ENCODE peak calls at places on chromosomes 5 and 9, in ten cellular contexts. Z, N, S, V, I, D, A, K, L and G are unnamed samples.

GRCh38 chr5:96111080-96111756 is 149.6 kb upstream of the ELL2 start:
- DNase-seq in L (no peak), D (no peak), Z (no peak), V (no peak), S (no peak), K (no peak), N (no peak), A (no peak), I (no peak), G (no peak)

GRCh38 chr5:142925795-142926194 is 155.6 kb downstream of the ARHGAP26 start:
- DNase-seq in A (no peak), D (no peak), V (no peak), S (no peak), K (no peak), I (no peak), L (no peak), N (no peak), Z (no peak), G (no peak)

GRCh38 chr5:169213479-169213878 is 87.5 kb downstream of the SLIT3 start:
- DNase-seq in L (no peak), K (no peak), N (no peak), V (peak), D (no peak), A (no peak), Z (no peak), I (no peak), S (no peak), G (no peak)

GRCh38 chr9:36993933-36994764 is 39.9 kb downstream of the PAX5 start:
- DNase-seq in D (peak), L (no peak), S (no peak), N (no peak), V (no peak), K (no peak), A (peak), Z (no peak), I (peak), G (no peak)

GRCh38 chr9:134566936-134567335 is 74.7 kb upstream of the COL5A1 start:
- DNase-seq in D (no peak), S (no peak), Z (no peak), N (peak), K (no peak), I (no peak), A (no peak), L (peak), V (peak), G (peak)

GRCh38 chr5:134524219-134524825 is 1.1 kb upstream of the JADE2 start:
- DNase-seq in A (peak), V (no peak), S (peak), Z (no peak), D (peak), I (peak), N (peak), L (peak), K (peak), G (peak)

GRCh38 chr5:53425598-53426516 is 54.6 kb upstream of the FST start:
- DNase-seq in N (no peak), Z (peak), K (peak), L (peak), V (no peak), A (peak), I (no peak), S (peak), D (no peak), G (no peak)

GRCh38 chr5:158511454-158511853 is 588.3 kb downstream of the EBF1 start:
- DNase-seq in S (no peak), Z (no peak), N (no peak), D (no peak), L (no peak), V (no peak), K (no peak), A (peak), I (peak), G (no peak)

GRCh38 chr5:153891394-153891793 is 147.3 kb downstream of the FAM114A2 start:
- DNase-seq in Z (no peak), S (no peak), L (no peak), K (no peak), V (no peak), D (no peak), N (no peak), A (no peak), I (no peak), G (peak)

GRCh38 chr5:131848662-131849061 is 51.8 kb upstream of the FNIP1 start:
- DNase-seq in S (no peak), N (no peak), I (no peak), V (no peak), K (no peak), L (no peak), Z (no peak), D (no peak), A (no peak), G (no peak)

GRCh38 chr9:18010492-18010891 is 431.6 kb downstream of the SH3GL2 start:
- DNase-seq in Z (no peak), S (no peak), L (no peak), I (no peak), A (no peak), K (no peak), V (no peak), N (no peak), D (no peak), G (no peak)

GRCh38 chr5:68528877-68529276 is 313.3 kb downstream of the PIK3R1 start:
- DNase-seq in N (no peak), Z (no peak), K (no peak), L (no peak), S (no peak), V (no peak), A (no peak), D (no peak), I (no peak), G (no peak)

GRCh38 chr9:106888992-106889631 is 26.1 kb downstream of the ZNF462 start:
- DNase-seq in N (no peak), I (no peak), D (no peak), L (no peak), K (no peak), V (no peak), Z (no peak), A (no peak), S (peak), G (no peak)

GRCh38 chr5:181205735-181206401 is 872 bp upstream of the TRIM7 start:
- DNase-seq in Z (no peak), N (peak), I (no peak), V (no peak), L (no peak), S (no peak), K (no peak), A (no peak), D (no peak), G (no peak)

GRCh38 chr5:142839711-142840441 is 69.7 kb downstream of the ARHGAP26 start:
- DNase-seq in S (no peak), I (no peak), V (no peak), Z (no peak), L (no peak), D (no peak), A (peak), N (peak), K (no peak), G (peak)

GRCh38 chr5:80192507-80193241 is 63.2 kb downstream of the SERINC5 start:
- DNase-seq in K (no peak), V (no peak), A (no peak), D (no peak), N (peak), S (no peak), L (no peak), I (no peak), Z (no peak), G (no peak)

GRCh38 chr5:128854931-128855330 is 110.4 kb upstream of the SLC27A6 start:
- DNase-seq in L (no peak), Z (no peak), S (no peak), I (no peak), V (no peak), D (no peak), A (no peak), K (no peak), N (no peak), G (no peak)

GRCh38 chr5:179802207-179802883 is 4.3 kb downstream of the MGAT4B start:
- DNase-seq in N (peak), I (no peak), D (no peak), K (no peak), L (no peak), Z (no peak), S (no peak), V (no peak), A (no peak), G (no peak)

GRCh38 chr9:4812872-4813271 is 20.1 kb downstream of the RCL1 start:
- DNase-seq in D (no peak), N (no peak), I (no peak), V (no peak), L (no peak), Z (no peak), S (no peak), K (peak), A (no peak), G (no peak)

GRCh38 chr5:106876665-106877194 is 794.0 kb downstream of the EFNA5 start:
- DNase-seq in Z (no peak), I (no peak), D (no peak), K (peak), A (no peak), S (peak), V (no peak), L (peak), N (no peak), G (no peak)

GRCh38 chr5:5665225-5666075 is 243.0 kb downstream of the ICE1 start:
- DNase-seq in N (no peak), I (no peak), A (no peak), S (no peak), D (no peak), V (no peak), L (no peak), K (no peak), Z (peak), G (peak)

GRCh38 chr5:174816858-174817257 is 92.5 kb downstream of the MSX2 start:
- DNase-seq in L (no peak), V (no peak), K (no peak), S (peak), A (no peak), I (no peak), D (no peak), Z (no peak), N (no peak), G (no peak)

GRCh38 chr5:54676466-54676865 is 158.9 kb downstream of the SNX18 start:
- DNase-seq in D (no peak), S (no peak), A (no peak), N (no peak), V (peak), L (no peak), K (no peak), Z (no peak), I (no peak), G (no peak)

GRCh38 chr5:159657766-159658165 is 258.5 kb upstream of the ADRA1B start:
- DNase-seq in A (no peak), I (no peak), S (no peak), V (peak), L (no peak), K (no peak), D (no peak), Z (no peak), N (no peak), G (no peak)

GRCh38 chr5:141914154-141914743 is 9.4 kb upstream of the DELE1 start:
- DNase-seq in Z (no peak), K (peak), D (peak), L (peak), N (peak), V (no peak), I (peak), A (peak), S (peak), G (no peak)

GRCh38 chr5:148684528-148684927 is 30.2 kb upstream of the HTR4 start:
- DNase-seq in L (no peak), I (no peak), A (no peak), Z (no peak), S (no peak), V (no peak), D (no peak), K (no peak), N (no peak), G (no peak)

GRCh38 chr9:91379461-91379860 is 17.7 kb upstream of the AUH start:
- DNase-seq in L (no peak), I (no peak), N (no peak), K (no peak), D (no peak), V (no peak), A (no peak), Z (no peak), S (no peak), G (no peak)

GRCh38 chr9:69573666-69574456 is 98.3 kb downstream of the APBA1 start:
- DNase-seq in A (no peak), S (no peak), D (no peak), L (no peak), V (no peak), N (no peak), Z (no peak), I (no peak), K (no peak), G (no peak)

GRCh38 chr5:170636206-170636605 is 132.4 kb downstream of the KCNIP1 start:
- DNase-seq in N (peak), L (no peak), V (no peak), S (no peak), A (no peak), Z (no peak), D (no peak), I (no peak), K (no peak), G (no peak)

GRCh38 chr5:132825165-132825823 is 5.2 kb downstream of the SHROOM1 start:
- DNase-seq in V (no peak), D (no peak), S (peak), N (no peak), L (peak), K (no peak), Z (no peak), A (no peak), I (no peak), G (no peak)

GRCh38 chr9:116232425-116233159 is 79.0 kb downstream of the PAPPA start:
- DNase-seq in A (no peak), V (no peak), L (no peak), Z (no peak), N (no peak), D (no peak), S (no peak), I (no peak), K (no peak), G (peak)

GRCh38 chr9:99296375-99296951 is 74.4 kb downstream of the SEC61B start:
- DNase-seq in K (peak), V (no peak), L (no peak), A (no peak), S (peak), I (peak), Z (no peak), D (no peak), N (peak), G (peak)

GRCh38 chr5:17182966-17183365 is 34.5 kb upstream of the BASP1 start:
- DNase-seq in N (no peak), A (no peak), L (no peak), V (no peak), I (no peak), Z (no peak), K (no peak), D (no peak), S (no peak), G (no peak)

GRCh38 chr5:98847054-98847453 is 73.6 kb downstream of the RGMB start:
- DNase-seq in S (no peak), L (no peak), I (no peak), K (no peak), N (no peak), D (no peak), Z (no peak), A (no peak), V (no peak), G (no peak)

GRCh38 chr5:118208031-118208453 is 780.3 kb downstream of the DTWD2 start:
- DNase-seq in L (no peak), Z (no peak), N (no peak), A (no peak), V (no peak), D (no peak), K (no peak), I (no peak), S (no peak), G (no peak)

GRCh38 chr5:66151491-66151890 is 7.4 kb downstream of the SREK1 start:
- DNase-seq in I (no peak), Z (no peak), N (no peak), S (no peak), D (no peak), A (no peak), V (no peak), K (no peak), L (no peak), G (no peak)

GRCh38 chr9:93576296-93577044 is at the start of gene PHF2:
- DNase-seq in D (peak), V (no peak), S (peak), N (no peak), I (peak), A (no peak), K (no peak), Z (no peak), L (no peak), G (peak)

GRCh38 chr9:137032893-137033292 is 1.0 kb upstream of the FUT7 start:
- DNase-seq in N (peak), I (no peak), D (no peak), A (no peak), V (no peak), S (no peak), Z (no peak), K (peak), L (no peak), G (no peak)

GRCh38 chr9:137035937-137036336 is 4.0 kb upstream of the FUT7 start:
- DNase-seq in L (no peak), K (no peak), D (no peak), A (no peak), I (no peak), V (no peak), Z (no peak), S (no peak), N (no peak), G (no peak)

GRCh38 chr9:137034039-137034708 is 2.3 kb upstream of the FUT7 start:
- DNase-seq in V (no peak), A (peak), K (peak), S (no peak), I (no peak), L (no peak), Z (no peak), N (no peak), D (no peak), G (no peak)

GRCh38 chr9:137035507-137035834 is 3.6 kb upstream of the FUT7 start:
- DNase-seq in L (no peak), V (no peak), K (no peak), Z (no peak), I (no peak), D (no peak), S (peak), N (no peak), A (no peak), G (no peak)

GRCh38 chr9:137034709-137035506 is 3.0 kb upstream of the FUT7 start:
- DNase-seq in A (peak), I (peak), L (peak), Z (peak), S (peak), V (no peak), D (peak), N (peak), K (peak), G (no peak)
- TF ChIP-seq POLR2AphosphoS5 in A (no peak), I (no peak), L (no peak), Z (peak), S (no peak), V (no peak), D (no peak), N (no peak), K (peak), G (peak)

DNA sequence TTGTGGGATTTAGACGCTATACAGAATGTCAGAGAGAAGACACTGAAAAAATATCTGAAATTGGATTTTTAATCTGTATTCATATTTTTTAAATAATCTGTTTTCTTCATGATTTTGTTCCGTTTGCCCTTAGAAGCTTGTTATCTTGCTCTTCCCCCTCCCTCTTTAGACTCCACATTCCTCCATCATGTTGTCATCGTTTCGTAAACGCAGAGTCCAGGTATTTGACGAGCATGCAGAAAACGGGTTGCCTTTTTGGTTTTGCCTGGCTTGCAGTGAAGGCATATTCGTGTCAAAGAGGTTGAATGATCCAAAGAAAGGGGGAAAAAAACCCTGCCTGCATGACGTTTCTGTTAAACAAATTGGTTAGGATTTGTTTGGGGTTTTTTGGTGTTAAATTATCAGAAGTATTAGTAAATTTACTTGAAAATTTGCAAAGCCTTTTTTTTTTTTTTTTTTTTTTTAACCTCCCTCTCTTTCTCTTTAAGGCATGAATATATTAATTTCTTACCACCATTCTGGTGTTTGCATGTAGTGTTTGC is 2.9 kb downstream of the SPTAN1 start:
- DNase-seq in A (no peak), S (peak), I (no peak), N (no peak), L (no peak), Z (peak), V (no peak), D (no peak), K (no peak), G (no peak)
- TF ChIP-seq POLR2AphosphoS5 in A (peak), S (no peak), I (no peak), N (peak), L (no peak), Z (no peak), V (peak), D (no peak), K (no peak), G (no peak)

DNA sequence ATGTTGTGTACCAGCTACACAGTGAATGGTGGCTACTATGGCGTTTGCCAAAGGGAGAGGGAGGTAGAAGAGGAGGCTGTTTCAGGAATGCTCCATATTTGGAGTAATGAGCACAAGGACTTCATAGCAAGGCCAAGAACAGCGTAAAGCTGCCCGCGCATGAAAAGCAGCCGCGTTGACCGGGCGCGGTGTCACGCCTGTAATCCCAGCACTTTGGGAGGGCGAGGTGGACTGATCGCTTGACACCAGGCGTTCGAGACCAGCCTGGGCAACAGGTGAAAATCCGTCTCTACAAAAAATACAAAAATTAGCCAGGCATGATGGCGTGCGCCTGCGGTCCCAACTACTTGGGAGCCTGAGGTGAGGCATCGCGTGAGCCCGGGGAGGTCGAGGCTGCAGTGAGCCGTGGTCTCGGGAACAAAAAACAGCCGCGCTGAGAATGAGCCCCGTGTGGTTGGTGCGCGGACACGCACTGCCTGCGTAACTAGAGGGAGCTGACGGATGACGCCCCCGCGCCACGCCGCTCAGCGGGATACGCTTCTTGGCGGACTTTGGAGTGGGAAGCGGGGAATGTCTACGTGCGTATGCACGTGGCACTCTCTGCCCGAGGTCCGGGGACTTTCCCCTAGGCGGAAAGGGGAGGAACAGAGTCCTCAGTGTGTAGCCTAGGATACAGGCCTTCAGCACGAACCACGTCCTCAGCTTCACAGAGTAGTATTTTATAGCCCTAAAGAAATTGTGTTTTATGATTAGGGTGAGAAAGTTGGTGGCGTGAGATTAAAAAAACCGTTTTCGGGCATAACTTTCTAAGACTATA is at the start of gene RMRP:
- DNase-seq in K (peak), A (peak), N (peak), V (peak), Z (peak), S (peak), I (peak), L (peak), D (peak), G (peak)
- TF ChIP-seq POLR2AphosphoS5 in K (peak), A (peak), N (peak), V (peak), Z (peak), S (no peak), I (no peak), L (peak), D (no peak), G (no peak)

GRCh38 chr5:147403659-147404640 is 105.9 kb downstream of the DPYSL3 start:
- DNase-seq in L (no peak), N (peak), V (peak), Z (peak), A (peak), I (peak), D (no peak), K (peak), S (no peak), G (peak)
- TF ChIP-seq POLR2AphosphoS5 in L (no peak), N (peak), V (no peak), Z (peak), A (peak), I (no peak), D (no peak), K (no peak), S (no peak), G (peak)

GRCh38 chr5:176536132-176536901 is 885 bp downstream of the RNF44 start:
- DNase-seq in S (peak), K (peak), L (peak), Z (no peak), N (peak), V (peak), I (peak), A (peak), D (peak), G (peak)
- TF ChIP-seq POLR2AphosphoS5 in S (peak), K (peak), L (peak), Z (no peak), N (peak), V (no peak), I (peak), A (peak), D (no peak), G (peak)